ENCODE peak calls at places on chromosomes 1 and 21, in four cellular contexts. J is Peyer's patch, E is astrocyte of the spinal cord, B is IMR-90. C is an unnamed sample.

GRCh38 chr1:234732260-234732659 is 122.3 kb upstream of the IRF2BP2 start:
- DNase-seq in E (no peak), B (no peak), J (no peak), C (no peak)

GRCh38 chr1:161498646-161499045 is 6.6 kb upstream of the FCGR2A start:
- DNase-seq in J (no peak), E (no peak), B (no peak), C (no peak)

GRCh38 chr1:1841575-1841991 is 49.3 kb downstream of the GNB1 start:
- DNase-seq in B (no peak), E (no peak), J (no peak), C (no peak)

GRCh38 chr1:198529414-198529813 is 11.1 kb downstream of the ATP6V1G3 start:
- DNase-seq in J (no peak), E (peak; percentile 77), B (peak; percentile 81), C (peak; percentile 81)

GRCh38 chr1:109210058-109210457 is 3.7 kb upstream of the SARS1 start:
- DNase-seq in J (no peak), E (no peak), B (no peak), C (no peak)

GRCh38 chr21:38920631-38921398 is 115.1 kb downstream of the ETS2 start:
- DNase-seq in E (peak; percentile 86), J (peak; percentile 37), B (peak; percentile 72), C (peak; percentile 75)

GRCh38 chr1:198936371-198937083 is 297.7 kb downstream of the PTPRC start:
- DNase-seq in J (no peak), B (peak; percentile 36), E (peak; percentile 65), C (peak; percentile 56)

GRCh38 chr1:162055062-162055461 is 14.4 kb upstream of the NOS1AP start:
- DNase-seq in E (peak; percentile 82), J (no peak), B (peak; percentile 87), C (peak; percentile 85)

GRCh38 chr1:62070384-62071011 is 124.2 kb upstream of the L1TD1 start:
- DNase-seq in E (peak; percentile 44), J (no peak), B (peak; percentile 13), C (peak; percentile 44)

GRCh38 chr1:2631136-2632050 is 1.4 kb downstream of the MMEL1 start:
- DNase-seq in E (no peak), J (peak; percentile 84), B (no peak), C (no peak)

GRCh38 chr1:180188103-180188506 is 33.4 kb downstream of the QSOX1 start:
- DNase-seq in E (peak; percentile 46), J (peak; percentile 79), B (peak; percentile 35), C (peak; percentile 68)

GRCh38 chr1:187624812-187625542 is 796.2 kb downstream of the PLA2G4A start:
- DNase-seq in J (no peak), E (no peak), B (peak; percentile 44), C (peak; percentile 31)
- H3K4me3 ChIP-seq in J (no peak overlapping the region), E (no peak overlapping the region), B (no peak overlapping the region), C (no peak overlapping the region)

DNA sequence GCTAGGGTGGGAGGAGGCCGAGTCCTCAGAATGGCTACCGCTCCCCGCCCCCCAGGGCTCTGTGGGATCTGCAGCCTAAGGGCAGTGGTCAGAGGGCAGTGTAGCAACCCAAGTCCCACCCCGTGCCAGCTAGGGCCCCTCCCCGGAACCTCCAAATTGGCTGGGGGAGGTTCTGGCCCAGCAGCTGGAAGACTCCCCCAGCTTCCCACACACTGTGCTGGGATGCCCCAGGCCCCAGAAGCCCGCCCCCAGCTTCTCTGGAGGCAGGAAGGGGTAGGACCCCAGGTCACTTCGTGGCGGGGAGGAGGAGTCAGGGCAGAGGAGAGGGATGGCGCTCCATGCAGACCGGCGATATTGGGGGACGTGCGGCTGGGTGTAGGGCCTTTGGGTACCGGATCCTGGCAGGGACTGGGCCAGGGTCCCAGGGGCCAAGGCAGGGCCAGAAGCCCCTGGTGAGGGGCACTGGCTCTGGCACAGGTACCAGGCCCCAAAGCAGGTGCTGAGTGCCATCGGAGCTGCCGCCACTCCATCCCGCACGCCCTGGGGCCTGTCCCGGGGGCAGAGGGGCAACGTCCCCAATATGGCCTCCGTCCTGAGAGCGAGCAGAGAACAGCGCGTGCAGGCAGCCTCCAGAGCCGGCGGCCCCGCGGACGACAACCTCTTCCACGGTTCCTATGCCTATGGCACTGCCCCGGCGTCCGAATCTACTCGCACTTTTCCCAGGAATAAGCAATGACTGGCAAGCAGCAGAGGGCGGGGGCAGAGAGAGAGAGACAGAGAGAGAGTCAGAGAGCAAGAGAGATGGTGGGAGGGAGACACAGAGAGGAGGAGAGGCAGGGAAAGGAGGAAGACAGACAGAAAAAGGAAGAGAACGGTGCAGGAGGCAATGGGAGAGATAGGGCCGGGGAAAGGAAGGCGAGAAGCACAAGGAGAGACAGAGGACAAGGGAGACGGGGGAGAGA is 65.7 kb downstream of the RAP1GAP start:
- DNase-seq in E (no peak), J (no peak), B (no peak), C (no peak)
- TF ChIP-seq CTCF in E (no peak), J (no peak), B (no peak), C (no peak)

GRCh38 chr21:42431196-42431595 is 27.5 kb downstream of the UBASH3A start:
- DNase-seq in J (no peak), B (no peak), E (no peak), C (no peak)
- H3K4me3 ChIP-seq in J (no peak overlapping the region), B (no peak overlapping the region), E (no peak overlapping the region), C (no peak overlapping the region)

GRCh38 chr1:174740248-174740990 is 259.3 kb upstream of the CACYBP start:
- DNase-seq in E (no peak), B (peak; percentile 42), J (no peak), C (peak; percentile 57)
- TF ChIP-seq CTCF in E (no peak), B (no peak), J (no peak), C (no peak)

GRCh38 chr1:159000627-159001026 is 9.1 kb upstream of the IFI16 start:
- DNase-seq in J (peak; percentile 51), E (peak; percentile 95), B (peak; percentile 94), C (peak; percentile 96)

GRCh38 chr1:158999301-159000069 is 10.2 kb upstream of the IFI16 start:
- DNase-seq in B (peak; percentile 88), J (peak; percentile 48), E (peak; percentile 95), C (peak; percentile 99)

GRCh38 chr1:158998037-158998780 is 11.5 kb upstream of the IFI16 start:
- DNase-seq in B (no peak), J (no peak), E (no peak), C (no peak)

GRCh38 chr1:158998781-158999161 is 10.9 kb upstream of the IFI16 start:
- DNase-seq in B (peak; percentile 61), E (peak; percentile 84), J (peak; percentile 52), C (peak; percentile 76)

GRCh38 chr1:159000070-159000409 is 9.7 kb upstream of the IFI16 start:
- DNase-seq in E (no peak), B (no peak), J (no peak), C (no peak)
- H3K4me3 ChIP-seq in E (peak overlapping the region; percentile 58), B (peak overlapping the region; percentile 61), J (no peak overlapping the region), C (peak overlapping the region; percentile 64)

GRCh38 chr1:20327467-20327866 is 36.8 kb downstream of the VWA5B1 start:
- DNase-seq in E (no peak), B (no peak), J (no peak), C (no peak)
- TF ChIP-seq CTCF in E (no peak), B (no peak), J (no peak), C (no peak)

DNA sequence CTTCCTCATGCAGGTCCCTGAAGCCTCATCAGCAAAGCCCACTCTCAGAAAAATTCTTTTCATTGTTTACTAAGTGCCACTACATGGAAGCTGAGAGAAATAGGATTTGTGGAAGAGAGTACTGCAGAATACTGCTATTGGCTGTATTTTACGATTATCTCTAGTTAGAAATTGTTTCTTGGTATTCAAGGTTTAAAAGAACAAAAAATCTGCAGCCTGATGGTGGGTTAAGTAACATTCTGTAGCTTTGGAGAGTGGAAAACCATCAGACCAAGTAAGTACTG is 27.3 kb downstream of the PTTG1IP start:
- DNase-seq in E (peak; percentile 24), J (no peak), B (no peak), C (no peak)
- H3K4me3 ChIP-seq in E (peak overlapping the region; percentile 30), J (peak overlapping the region; percentile 40), B (no peak overlapping the region), C (peak overlapping the region; percentile 42)

GRCh38 chr1:226661271-226661670 is 77.8 kb downstream of the ITPKB start:
- DNase-seq in J (no peak), B (no peak), E (no peak), C (no peak)

GRCh38 chr1:226663327-226663704 is 75.8 kb downstream of the ITPKB start:
- DNase-seq in E (no peak), B (no peak), J (no peak), C (no peak)

GRCh38 chr1:226660410-226661182 is 78.5 kb downstream of the ITPKB start:
- DNase-seq in B (no peak), J (no peak), E (no peak), C (peak; percentile 36)

GRCh38 chr1:226662704-226663326 is 76.3 kb downstream of the ITPKB start:
- DNase-seq in B (peak; percentile 100), E (peak; percentile 93), J (peak; percentile 52), C (peak; percentile 89)

DNA sequence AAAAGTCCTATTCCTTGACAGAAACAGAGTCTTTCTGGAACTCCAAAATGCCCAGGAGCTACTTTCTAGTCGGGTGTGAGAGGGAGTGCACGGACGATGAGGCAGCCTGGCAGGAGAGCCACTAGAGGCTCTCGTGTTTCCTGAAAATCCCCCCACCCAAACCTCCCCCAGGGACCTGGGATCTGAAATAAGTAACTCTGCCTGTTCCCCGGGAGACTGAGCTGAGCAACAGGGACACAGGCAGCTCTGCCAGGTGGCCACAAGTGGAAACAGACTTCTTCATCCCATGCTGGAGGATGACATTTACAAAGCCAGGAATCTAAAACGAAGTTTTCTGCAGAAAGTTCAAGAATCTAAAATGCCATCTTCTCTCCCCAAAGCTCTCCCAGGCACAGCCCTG is 77.1 kb downstream of the ITPKB start:
- DNase-seq in J (peak; percentile 15), E (no peak), B (peak; percentile 48), C (no peak)
- TF ChIP-seq CTCF in J (no peak), E (peak; percentile 16), B (no peak), C (no peak)

C was measured in fibroblast of pulmonary artery.